ENCODE peak calls at places on chromosomes 13 and 19, in ten cellular contexts. P is thyroid gland, L is body of pancreas, Y is ovary, B is K562, G is gastrocnemius medialis, I is GM12891, E is lower leg skin, V is A549, Z is IMR-90. N is an unnamed sample.

GRCh38 chr19:49847731-49848696 is 2.9 kb upstream of the PTOV1 start:
- DNase-seq in P (no peak), L (no peak), Y (no peak), B (peak), G (no peak), I (no peak), E (no peak), V (no peak), Z (peak), N (no peak)

GRCh38 chr13:59424661-59425060 is 739.1 kb downstream of the DIAPH3 start:
- DNase-seq in P (no peak), L (no peak), Y (no peak), B (no peak), G (no peak), I (no peak), E (no peak), V (no peak), Z (peak), N (no peak)

GRCh38 chr19:4393947-4394590 is 6.3 kb downstream of the SH3GL1 start:
- DNase-seq in P (peak), L (no peak), Y (no peak), B (no peak), G (no peak), I (no peak), E (no peak), V (no peak), Z (no peak), N (no peak)

GRCh38 chr19:51708811-51709210 is 15.0 kb downstream of the HAS1 start:
- DNase-seq in P (no peak), L (no peak), Y (no peak), B (no peak), G (no peak), I (no peak), E (no peak), V (no peak), Z (no peak), N (no peak)

GRCh38 chr13:20190481-20191310 is 2.0 kb downstream of the GJB2 start:
- DNase-seq in P (no peak), L (no peak), Y (no peak), B (no peak), G (no peak), I (no peak), E (no peak), V (no peak), Z (peak), N (no peak)

GRCh38 chr19:5799247-5800241 is 5.3 kb upstream of the NRTN start:
- DNase-seq in P (no peak), L (peak), Y (peak), B (peak), G (no peak), I (no peak), E (no peak), V (no peak), Z (no peak), N (peak)

GRCh38 chr13:50197705-50198104 is 182.5 kb downstream of the KCNRG start:
- DNase-seq in P (no peak), L (no peak), Y (no peak), B (no peak), G (no peak), I (no peak), E (no peak), V (no peak), Z (peak), N (no peak)

GRCh38 chr19:16319466-16319865 is 5.2 kb upstream of the KLF2 start:
- DNase-seq in P (no peak), L (no peak), Y (no peak), B (no peak), G (no peak), I (no peak), E (no peak), V (no peak), Z (peak), N (no peak)

GRCh38 chr19:18672606-18673337 is 10.7 kb upstream of the CRTC1 start:
- DNase-seq in P (peak), L (no peak), Y (no peak), B (no peak), G (no peak), I (no peak), E (no peak), V (peak), Z (peak), N (peak)

GRCh38 chr19:18669883-18670282 is 13.6 kb upstream of the CRTC1 start:
- DNase-seq in P (no peak), L (no peak), Y (no peak), B (no peak), G (no peak), I (no peak), E (no peak), V (no peak), Z (no peak), N (no peak)

GRCh38 chr19:18670313-18670712 is 13.2 kb upstream of the CRTC1 start:
- DNase-seq in P (no peak), L (no peak), Y (no peak), B (no peak), G (no peak), I (no peak), E (no peak), V (no peak), Z (no peak), N (no peak)

GRCh38 chr19:18672044-18672451 is 11.4 kb upstream of the CRTC1 start:
- DNase-seq in P (no peak), L (no peak), Y (no peak), B (no peak), G (no peak), I (no peak), E (no peak), V (no peak), Z (no peak), N (no peak)

GRCh38 chr19:18671303-18672043 is 12.0 kb upstream of the CRTC1 start:
- DNase-seq in P (no peak), L (no peak), Y (no peak), B (no peak), G (no peak), I (no peak), E (no peak), V (no peak), Z (no peak), N (no peak)
- TF ChIP-seq POLR2A in P (no peak), L (no peak), Y (no peak), B (no peak), G (no peak), I (no peak), E (no peak), V (no peak), Z (no peak), N (no peak)

GRCh38 chr19:2944775-2945574 is at the start of gene ZNF77:
- DNase-seq in P (peak), L (peak), Y (peak), B (peak), G (peak), I (peak), E (peak), V (peak), Z (peak), N (peak)
- TF ChIP-seq POLR2A in P (peak), L (peak), Y (peak), B (peak), G (peak), I (peak), E (no peak), V (peak), Z (peak), N (peak)

DNA sequence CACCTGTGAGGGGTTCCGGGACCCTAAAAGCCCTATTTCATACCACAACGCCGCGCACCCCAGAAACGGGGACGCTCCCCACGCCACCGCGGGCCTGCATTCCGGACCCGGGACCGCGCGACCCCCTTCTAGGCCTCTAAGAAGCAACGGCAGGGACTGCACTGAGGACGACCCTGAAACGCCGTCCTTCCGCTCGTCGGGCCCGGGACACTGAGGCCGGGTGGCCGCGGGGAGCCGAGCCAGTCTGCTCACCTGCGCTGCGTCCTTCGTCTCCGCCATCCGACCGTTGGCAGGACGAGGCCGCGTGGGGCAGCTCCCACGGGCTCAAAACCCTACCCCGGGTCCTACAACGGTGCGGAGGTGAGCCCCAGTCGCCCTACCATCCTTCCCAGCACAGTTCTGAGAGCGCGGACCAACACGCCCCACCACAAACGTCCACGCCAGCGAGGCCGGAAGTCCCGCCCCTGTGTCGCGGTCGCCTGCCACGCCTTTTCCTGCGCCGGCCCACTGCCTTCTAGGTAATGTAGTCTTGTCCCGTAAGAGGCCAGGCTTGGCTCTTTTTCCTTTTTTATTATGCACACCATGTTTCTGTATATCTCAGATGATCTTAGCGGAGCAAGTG is at the start of gene ZNF550:
- DNase-seq in P (peak), L (peak), Y (peak), B (peak), G (peak), I (peak), E (peak), V (peak), Z (peak), N (peak)
- TF ChIP-seq POLR2A in P (peak), L (peak), Y (peak), B (peak), G (no peak), I (peak), E (no peak), V (peak), Z (peak), N (no peak)

DNA sequence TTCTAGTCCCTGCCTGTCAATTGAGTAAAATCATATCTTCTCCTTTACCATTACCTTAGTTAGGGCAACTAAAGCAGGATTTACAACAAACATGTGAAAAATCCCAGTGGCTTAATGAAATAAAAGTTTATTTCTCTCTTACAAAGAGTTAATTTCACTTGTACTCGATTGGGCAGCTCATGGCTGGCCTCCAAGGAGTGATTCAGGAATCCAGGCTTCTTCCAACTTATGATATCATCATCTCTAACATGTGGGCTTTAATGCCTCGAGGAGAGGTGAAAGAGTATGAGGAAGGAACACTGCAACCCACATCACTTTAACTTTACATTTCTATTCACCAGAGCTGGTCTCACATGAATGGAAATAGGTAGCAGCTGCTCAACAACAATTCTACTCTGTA is 725.3 kb upstream of the SLITRK1 start:
- DNase-seq in P (peak), L (no peak), Y (no peak), B (no peak), G (no peak), I (no peak), E (no peak), V (no peak), Z (peak), N (no peak)
- TF ChIP-seq POLR2A in P (no peak), L (no peak), Y (no peak), B (no peak), G (no peak), I (no peak), E (no peak), V (no peak), Z (no peak), N (no peak)

GRCh38 chr19:18320865-18321728 is 1.8 kb downstream of the LSM4 start:
- DNase-seq in P (peak), L (no peak), Y (no peak), B (no peak), G (no peak), I (no peak), E (no peak), V (no peak), Z (no peak), N (peak)

GRCh38 chr19:18322318-18322758 is 538 bp downstream of the LSM4 start:
- DNase-seq in P (peak), L (no peak), Y (no peak), B (peak), G (no peak), I (no peak), E (no peak), V (peak), Z (peak), N (peak)

GRCh38 chr19:18319591-18320135 is 3.2 kb downstream of the LSM4 start:
- DNase-seq in P (no peak), L (peak), Y (no peak), B (no peak), G (no peak), I (no peak), E (no peak), V (no peak), Z (no peak), N (peak)

GRCh38 chr19:18321729-18322091 is 1.2 kb downstream of the LSM4 start:
- DNase-seq in P (no peak), L (no peak), Y (no peak), B (no peak), G (no peak), I (no peak), E (no peak), V (no peak), Z (peak), N (no peak)

DNA sequence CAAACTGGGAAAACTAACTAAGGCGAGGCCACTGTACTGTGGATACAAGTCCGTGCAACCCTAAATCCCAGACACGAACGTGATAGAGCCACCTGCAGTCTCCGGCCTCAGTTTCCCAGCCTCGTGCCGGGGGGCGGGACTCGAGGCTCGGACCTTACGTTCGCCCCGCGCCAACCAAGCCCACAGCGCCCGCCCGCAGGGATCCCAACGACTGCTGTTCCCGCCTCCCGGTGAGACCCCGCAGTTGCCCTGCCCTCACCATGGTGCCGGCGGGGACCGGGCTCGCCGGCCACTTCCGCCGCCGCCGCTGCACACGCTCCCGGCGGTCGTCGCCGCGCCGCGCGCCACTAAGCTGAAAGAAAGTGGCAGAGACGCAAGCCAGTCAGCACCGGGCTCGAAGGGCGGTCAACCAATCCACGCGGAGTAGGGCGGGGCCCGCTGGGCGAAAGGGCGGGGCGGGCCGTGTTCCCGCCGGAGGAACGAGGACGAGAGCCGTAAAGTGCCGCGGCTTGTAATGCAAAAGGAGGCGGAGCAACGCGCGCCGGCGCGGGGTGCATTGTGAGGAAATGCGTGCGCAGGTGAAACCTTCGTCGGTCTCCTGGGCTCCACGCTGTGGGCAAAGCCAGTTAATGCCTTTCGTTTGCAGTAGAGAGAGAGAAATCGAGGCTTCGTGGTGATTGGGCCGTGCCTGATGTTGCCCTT is at the start of gene LSM4:
- DNase-seq in P (peak), L (peak), Y (peak), B (peak), G (peak), I (peak), E (peak), V (peak), Z (peak), N (peak)
- TF ChIP-seq POLR2A in P (peak), L (peak), Y (peak), B (peak), G (peak), I (peak), E (no peak), V (peak), Z (peak), N (no peak)

GRCh38 chr19:32406161-32407003 is 812 bp downstream of the DPY19L3 start:
- DNase-seq in P (no peak), L (peak), Y (no peak), B (no peak), G (no peak), I (no peak), E (peak), V (no peak), Z (no peak), N (no peak)
- TF ChIP-seq POLR2A in P (no peak), L (no peak), Y (no peak), B (no peak), G (no peak), I (no peak), E (no peak), V (no peak), Z (no peak), N (no peak)

GRCh38 chr13:106917673-106918652 is 350.0 kb upstream of the ARGLU1 start:
- DNase-seq in P (peak), L (peak), Y (peak), B (peak), G (peak), I (peak), E (peak), V (peak), Z (peak), N (peak)
- TF ChIP-seq POLR2A in P (no peak), L (peak), Y (no peak), B (no peak), G (peak), I (no peak), E (no peak), V (no peak), Z (no peak), N (no peak)

GRCh38 chr19:3359850-3360493 is 6.4 kb upstream of the NFIC start:
- DNase-seq in P (peak), L (no peak), Y (no peak), B (peak), G (no peak), I (peak), E (no peak), V (no peak), Z (no peak), N (no peak)
- TF ChIP-seq POLR2A in P (no peak), L (no peak), Y (no peak), B (no peak), G (no peak), I (no peak), E (no peak), V (no peak), Z (no peak), N (no peak)